ENCODE peak calls at places on chromosomes 11 and 22, in nine cellular contexts. B, Y, U, L, M, V, A, T and C are unnamed samples.

GRCh38 chr22:26041931-26042330 is 127.3 kb upstream of the SEZ6L start:
- DNase-seq in B (no peak), Y (no peak), U (no peak), L (no peak), M (no peak), V (no peak), A (no peak), T (no peak), C (no peak)

GRCh38 chr11:77223797-77224196 is 77.7 kb downstream of the GDPD4 start:
- DNase-seq in B (no peak), Y (no peak), U (no peak), L (no peak), M (no peak), V (no peak), A (no peak), T (no peak), C (no peak)

GRCh38 chr22:42068351-42068730 is 2.3 kb downstream of the NAGA start:
- DNase-seq in B (no peak), Y (no peak), U (no peak), L (no peak), M (no peak), V (no peak), A (no peak), T (no peak), C (no peak)

GRCh38 chr11:15059132-15059531 is 14.3 kb upstream of the CALCB start:
- DNase-seq in B (no peak), Y (no peak), U (no peak), L (no peak), M (no peak), V (no peak), A (no peak), T (no peak), C (no peak)

GRCh38 chr22:19291218-19291579 is 320 bp downstream of the CLTCL1 start:
- DNase-seq in B (peak), Y (no peak), U (no peak), L (peak), M (peak), V (peak), A (no peak), T (peak), C (peak)

GRCh38 chr11:79100093-79100704 is 340.6 kb downstream of the TENM4 start:
- DNase-seq in B (peak), Y (no peak), U (no peak), L (peak), M (peak), V (no peak), A (no peak), T (peak), C (peak)

GRCh38 chr11:85540635-85541034 is 86.5 kb downstream of the DLG2 start:
- DNase-seq in B (no peak), Y (no peak), U (no peak), L (no peak), M (no peak), V (no peak), A (no peak), T (no peak), C (no peak)

GRCh38 chr11:95706974-95707387 is 82.6 kb downstream of the FAM76B start:
- DNase-seq in B (no peak), Y (no peak), U (no peak), L (peak), M (peak), V (no peak), A (no peak), T (no peak), C (no peak)

GRCh38 chr11:8336356-8337114 is 72.9 kb upstream of the LMO1 start:
- DNase-seq in B (no peak), Y (no peak), U (no peak), L (no peak), M (no peak), V (no peak), A (no peak), T (no peak), C (no peak)

GRCh38 chr11:59197990-59198389 is 14.7 kb downstream of the MPEG1 start:
- DNase-seq in B (no peak), Y (no peak), U (no peak), L (no peak), M (no peak), V (no peak), A (no peak), T (no peak), C (peak)

GRCh38 chr22:28450109-28450508 is 229.5 kb downstream of the TTC28 start:
- DNase-seq in B (no peak), Y (no peak), U (no peak), L (no peak), M (no peak), V (no peak), A (no peak), T (no peak), C (no peak)